ENCODE peak calls at places on chromosomes 5 and 9, in seven cellular contexts. O is GM23248, G is stomach, I is heart right ventricle, H is cardiac muscle cell, W is H9, E is SK-N-SH. P is an unnamed sample.

GRCh38 chr9:131598121-131598520 is 52.8 kb downstream of the PRRT1B start:
- DNase-seq in H (no peak), E (no peak), O (no peak), I (no peak), W (no peak), G (peak; percentile 41), P (no peak)

GRCh38 chr5:140356878-140357730 is 2.9 kb upstream of the SLC4A9 start:
- DNase-seq in W (no peak), O (peak; percentile 9), E (no peak), H (no peak), I (no peak), G (no peak), P (no peak)

GRCh38 chr5:125152036-125152435 is 405.6 kb upstream of the ZNF608 start:
- DNase-seq in H (no peak), O (no peak), G (no peak), E (no peak), I (no peak), W (no peak), P (no peak)

GRCh38 chr9:6658628-6659353 is 13.3 kb upstream of the GLDC start:
- DNase-seq in E (no peak), I (no peak), H (no peak), O (no peak), W (no peak), G (no peak), P (no peak)

GRCh38 chr9:95003694-95004451 is 277.4 kb downstream of the AOPEP start:
- DNase-seq in O (peak; percentile 83), E (peak; percentile 80), W (peak; percentile 63), H (peak; percentile 55), I (peak; percentile 69), G (peak; percentile 60), P (no peak)

GRCh38 chr5:93599427-93600146 is 16.6 kb downstream of the NR2F1 start:
- DNase-seq in O (no peak), E (peak; percentile 44), G (no peak), I (no peak), W (peak; percentile 72), H (no peak), P (no peak)

GRCh38 chr5:5188377-5189020 is 48.4 kb downstream of the ADAMTS16 start:
- DNase-seq in I (no peak), G (peak; percentile 36), E (no peak), H (no peak), O (no peak), W (no peak), P (no peak)

GRCh38 chr5:28603869-28604268 is 1565.5 kb upstream of the CDH9 start:
- DNase-seq in O (no peak), G (no peak), E (no peak), H (no peak), I (no peak), W (no peak), P (no peak)

GRCh38 chr9:3467593-3468219 is 58.1 kb downstream of the RFX3 start:
- DNase-seq in H (peak; percentile 63), G (peak; percentile 51), E (peak; percentile 50), I (peak; percentile 62), O (peak; percentile 88), W (peak; percentile 64), P (no peak)

GRCh38 chr9:33927694-33928093 is 110.7 kb downstream of the UBE2R2 start:
- DNase-seq in E (no peak), I (no peak), W (no peak), O (no peak), H (no peak), G (no peak), P (no peak)

GRCh38 chr9:121550569-121551512 is 51.2 kb upstream of the GGTA1 start:
- DNase-seq in I (peak; percentile 81), E (peak; percentile 92), H (peak; percentile 89), G (peak; percentile 84), W (peak; percentile 94), O (peak; percentile 67), P (peak; percentile 75)

GRCh38 chr5:21807953-21808352 is 1045.2 kb downstream of the CDH12 start:
- DNase-seq in E (no peak), G (no peak), O (peak; percentile 60), H (no peak), W (no peak), I (no peak), P (no peak)

GRCh38 chr5:158658439-158659230 is 441.1 kb downstream of the EBF1 start:
- DNase-seq in G (no peak), O (peak; percentile 82), H (no peak), W (no peak), I (no peak), E (no peak), P (no peak)

GRCh38 chr9:134501266-134502181 is 140.1 kb upstream of the COL5A1 start:
- DNase-seq in I (no peak), O (no peak), G (no peak), H (peak; percentile 5), E (peak; percentile 44), W (no peak), P (no peak)

GRCh38 chr9:93668261-93668871 is 92.0 kb downstream of the PHF2 start:
- DNase-seq in H (no peak), W (peak; percentile 26), G (peak; percentile 21), E (no peak), O (no peak), I (no peak), P (no peak)

GRCh38 chr9:115404311-115404710 is 286.4 kb upstream of the TNC start:
- DNase-seq in I (no peak), E (no peak), W (no peak), O (no peak), H (no peak), G (no peak), P (no peak)

GRCh38 chr5:2581418-2581817 is 170.1 kb downstream of the IRX2 start:
- DNase-seq in I (no peak), W (no peak), G (no peak), O (no peak), E (no peak), H (no peak), P (no peak)

GRCh38 chr5:153988510-153988909 is 50.2 kb downstream of the FAM114A2 start:
- DNase-seq in W (no peak), H (no peak), I (no peak), O (no peak), E (no peak), G (no peak), P (no peak)

GRCh38 chr5:135429326-135429725 is 17.8 kb downstream of the DCANP1 start:
- DNase-seq in E (no peak), G (no peak), H (peak; percentile 81), O (no peak), W (no peak), I (peak; percentile 76), P (no peak)

GRCh38 chr5:67537439-67538342 is 341.1 kb upstream of the CD180 start:
- DNase-seq in O (peak; percentile 35), I (no peak), G (no peak), H (peak; percentile 6), E (no peak), W (no peak), P (no peak)

GRCh38 chr5:132430736-132431135 is 59.8 kb downstream of the IRF1 start:
- DNase-seq in E (no peak), W (no peak), O (no peak), I (no peak), H (no peak), G (no peak), P (no peak)
- H3K27ac ChIP-seq in E (no peak overlapping the region), W (no peak overlapping the region), O (no peak overlapping the region), I (no peak overlapping the region), H (no peak overlapping the region), G (no peak overlapping the region), P (no peak overlapping the region)

DNA sequence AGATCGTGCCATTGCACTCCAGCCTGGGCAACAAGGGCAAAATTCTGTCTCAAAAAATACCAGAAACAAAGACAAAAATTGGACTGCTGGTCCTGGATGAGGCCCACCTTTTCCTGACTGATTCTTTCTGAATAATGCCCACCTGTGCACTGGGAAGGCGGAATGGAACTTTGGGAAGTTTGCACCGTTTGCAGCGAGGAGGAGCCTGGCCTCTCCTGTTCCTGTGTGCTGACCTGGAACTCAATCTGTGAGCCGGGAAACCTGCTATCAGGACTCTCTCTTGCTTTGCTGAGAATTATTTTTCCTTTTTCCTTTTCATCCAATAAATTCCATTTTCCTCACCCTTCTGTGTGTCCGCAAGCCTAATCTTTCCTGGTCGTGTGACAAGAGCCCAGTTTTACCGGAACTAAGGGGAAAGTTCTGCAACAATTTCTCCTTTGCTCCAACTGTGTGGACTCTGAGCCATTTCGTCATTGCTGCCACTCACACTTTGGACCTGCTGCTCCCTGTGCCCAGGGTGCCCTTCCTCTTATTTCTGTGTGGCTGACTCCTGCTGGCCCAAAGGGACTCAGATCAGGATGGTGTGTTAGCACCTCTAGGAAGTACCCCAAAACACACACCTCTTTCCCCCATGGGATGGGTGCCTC is 4.5 kb upstream of the GLRX start:
- DNase-seq in E (no peak), H (no peak), I (no peak), O (no peak), G (peak; percentile 51), W (no peak), P (no peak)
- H3K27ac ChIP-seq in E (no peak overlapping the region), H (no peak overlapping the region), I (no peak overlapping the region), O (no peak overlapping the region), G (peak overlapping the region; percentile 46), W (no peak overlapping the region), P (no peak overlapping the region)

DNA sequence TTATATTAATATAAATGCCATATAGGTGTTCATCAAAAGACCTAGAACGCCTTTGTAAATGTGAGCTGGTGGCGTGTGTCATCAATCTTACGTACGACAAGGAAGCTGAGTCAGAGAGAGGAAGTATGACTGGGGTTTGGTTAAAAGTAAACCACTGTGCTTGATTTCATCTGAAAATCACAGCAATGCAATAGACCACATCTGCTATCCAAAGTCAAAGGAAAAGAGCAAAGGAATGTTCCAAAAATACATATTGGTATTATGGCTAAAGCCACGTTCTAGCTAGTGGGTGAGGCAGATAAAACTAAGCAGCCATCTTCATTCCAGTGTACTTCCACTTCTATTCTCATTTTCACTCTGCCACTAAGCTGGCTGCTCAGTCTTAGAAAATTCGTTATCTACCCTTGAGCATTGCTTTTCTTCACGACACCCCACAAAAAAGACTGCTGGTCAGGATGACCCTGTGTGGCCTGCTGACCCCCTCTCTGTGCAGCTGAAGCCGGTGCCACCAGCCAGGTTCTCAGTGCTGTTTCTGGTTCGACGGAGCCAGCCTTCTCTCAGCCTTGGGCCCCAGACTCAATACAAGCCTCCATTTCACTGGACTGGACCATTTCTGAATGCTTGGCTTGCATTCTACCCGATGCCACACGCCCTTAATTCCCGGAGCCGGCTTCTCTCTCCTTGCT is 23.8 kb downstream of the SHC3 start:
- DNase-seq in H (no peak), W (no peak), O (peak; percentile 91), I (no peak), G (no peak), E (no peak), P (no peak)
- H3K27ac ChIP-seq in H (no peak overlapping the region), W (no peak overlapping the region), O (peak overlapping the region; percentile 82), I (no peak overlapping the region), G (no peak overlapping the region), E (peak overlapping the region; percentile 77), P (peak overlapping the region; percentile 71)

DNA sequence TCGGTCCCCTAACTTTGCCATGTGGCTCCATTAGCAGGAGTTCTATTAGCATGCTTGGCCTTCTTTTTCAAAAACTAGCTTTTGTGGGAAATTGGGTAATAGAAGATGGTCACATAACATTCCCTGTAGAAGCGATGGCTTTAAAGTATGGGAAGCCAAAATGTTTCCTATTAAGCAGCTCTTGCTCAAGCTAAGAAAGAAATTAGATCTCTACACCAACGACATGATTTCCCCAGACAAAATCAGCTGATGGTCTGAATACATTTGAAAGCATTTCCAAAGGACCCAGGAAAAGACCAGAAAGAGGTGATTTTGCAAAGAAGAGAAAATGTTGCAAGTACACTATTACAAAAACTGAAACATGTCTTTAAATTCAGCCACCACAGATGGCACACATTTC is 4.8 kb upstream of the NFIL3 start:
- DNase-seq in G (no peak), W (no peak), O (peak; percentile 35), H (no peak), I (no peak), E (no peak), P (no peak)
- H3K27ac ChIP-seq in G (peak overlapping the region; percentile 70), W (no peak overlapping the region), O (peak overlapping the region; percentile 48), H (no peak overlapping the region), I (no peak overlapping the region), E (no peak overlapping the region), P (no peak overlapping the region)

P was measured in caudate nucleus.